ENCODE peak calls at places on chromosomes 2 and 18, in six cellular contexts. S is NCI-H1105; N is activated naive CD4-positive, alpha-beta T cell; F is activated T-helper 2 cell treated with anti-CD3 and anti-CD28 coated beads, Interferon-gamma antibody, Interleukin-2, Interleukin-4, amounts not matched to agents 10 μg/mL and 5 μg/mL and 100 μg/mL, durations not matched to agents 14 hours and 24 hours and 36 hours; D is stimulated activated naive B cell treated with anti-CD40 and anti-IgM and Interleukin-4, amounts not matched to agents 10 μg/mL and 1 μg/mL and 100 μg/mL, for 72 hours; T is glutamatergic neuron. Z is an unnamed sample.

GRCh38 chr2:214747992-214748391 is 61.5 kb downstream of the BARD1 start:
- DNase-seq in D (no peak), S (no peak), T (no peak), N (no peak), F (no peak), Z (no peak)

GRCh38 chr2:235747868-235748144 is 254.0 kb downstream of the AGAP1 start:
- DNase-seq in S (peak), T (no peak), N (no peak), D (no peak), F (no peak), Z (no peak)

GRCh38 chr2:150255528-150255927 is 231.9 kb downstream of the RND3 start:
- DNase-seq in N (no peak), F (no peak), T (no peak), D (no peak), S (no peak), Z (peak)

GRCh38 chr2:66582975-66583842 is 148.3 kb downstream of the MEIS1 start:
- DNase-seq in T (no peak), N (no peak), S (no peak), D (no peak), F (no peak), Z (no peak)

GRCh38 chr18:48036191-48036590 is 105.7 kb upstream of the SMAD2 start:
- DNase-seq in F (no peak), N (no peak), T (no peak), S (no peak), D (no peak), Z (no peak)

GRCh38 chr2:165011199-165011598 is 55.9 kb upstream of the SLC38A11 start:
- DNase-seq in N (no peak), D (no peak), F (no peak), T (no peak), S (no peak), Z (no peak)

GRCh38 chr2:33312389-33312788 is 164.1 kb upstream of the RASGRP3 start:
- DNase-seq in S (no peak), T (no peak), N (no peak), F (no peak), D (no peak), Z (no peak)

GRCh38 chr2:64857581-64858471 is 131.4 kb upstream of the SLC1A4 start:
- DNase-seq in D (no peak), N (no peak), F (no peak), S (no peak), T (peak), Z (peak)

GRCh38 chr2:1622521-1623200 is 121.7 kb downstream of the PXDN start:
- DNase-seq in T (no peak), N (no peak), D (no peak), S (no peak), F (no peak), Z (no peak)

GRCh38 chr2:68463287-68463877 is 3.7 kb downstream of the FBXO48 start:
- DNase-seq in F (no peak), S (peak), T (no peak), D (no peak), N (no peak), Z (peak)

GRCh38 chr18:37537868-37538525 is 27.6 kb downstream of the CELF4 start:
- DNase-seq in D (peak), N (no peak), T (peak), S (no peak), F (peak), Z (peak)

GRCh38 chr2:23243258-23243657 is 141.7 kb upstream of the KLHL29 start:
- DNase-seq in F (no peak), D (no peak), N (no peak), S (no peak), T (no peak), Z (no peak)

GRCh38 chr2:70443078-70443465 is 110.6 kb downstream of the TGFA start:
- DNase-seq in D (no peak), T (no peak), S (no peak), F (no peak), N (no peak), Z (no peak)

GRCh38 chr2:241562269-241562891 is 3.8 kb downstream of the BOK start:
- DNase-seq in T (no peak), S (no peak), F (no peak), D (no peak), N (no peak), Z (no peak)

GRCh38 chr2:77479395-77479794 is 42.8 kb downstream of the LRRTM4 start:
- DNase-seq in S (no peak), D (no peak), N (no peak), T (no peak), F (no peak), Z (no peak)

GRCh38 chr2:64024259-64024949 is 5.2 kb upstream of the VPS54 start:
- DNase-seq in T (no peak), N (no peak), S (no peak), F (no peak), D (no peak), Z (no peak)

GRCh38 chr2:149899390-149899789 is 311.8 kb upstream of the MMADHC start:
- DNase-seq in S (no peak), T (no peak), F (no peak), D (no peak), N (no peak), Z (no peak)